ENCODE peak calls at places on chromosome 17, in eight cellular contexts. D is pancreas; M is prostate gland; Q is coronary artery; U is OCI-LY7; N is left ventricle myocardium inferior; G is CD8-positive, alpha-beta T cell; C is mucosa of descending colon. S is an unnamed sample.

GRCh38 chr17:56793947-56794346 is 39.8 kb downstream of the C17orf67 start:
- DNase-seq in D (no peak), M (no peak), Q (no peak), U (no peak), N (no peak), G (no peak), C (no peak), S (no peak)

GRCh38 chr17:8941520-8941919 is 24.0 kb downstream of the PIK3R5 start:
- DNase-seq in D (no peak), M (no peak), Q (no peak), U (no peak), N (no peak), G (peak; percentile 67), C (peak; percentile 50), S (peak; percentile 67)

GRCh38 chr17:4903051-4903818 is at the start of gene CHRNE:
- DNase-seq in D (peak; percentile 72), M (peak; percentile 89), Q (no peak), U (peak; percentile 85), N (peak; percentile 51), G (peak; percentile 79), C (peak; percentile 74), S (peak; percentile 64)

GRCh38 chr17:15287533-15288267 is 22.6 kb upstream of the PMP22 start:
- DNase-seq in D (no peak), M (no peak), Q (no peak), U (no peak), N (no peak), G (no peak), C (no peak), S (no peak)

GRCh38 chr17:57091186-57091618 is 6.2 kb downstream of the AKAP1 start:
- DNase-seq in D (peak; percentile 48), M (peak; percentile 57), Q (peak; percentile 82), U (no peak), N (peak; percentile 81), G (no peak), C (no peak), S (no peak)

GRCh38 chr17:4541328-4542002 is 13.7 kb downstream of the MYBBP1A start:
- DNase-seq in D (no peak), M (no peak), Q (no peak), U (no peak), N (no peak), G (no peak), C (no peak), S (no peak)

GRCh38 chr17:43832976-43833829 is at the start of gene MPP3:
- DNase-seq in D (peak; percentile 62), M (peak; percentile 52), Q (no peak), U (no peak), N (peak; percentile 76), G (peak; percentile 33), C (peak; percentile 86), S (peak; percentile 27)

GRCh38 chr17:6910987-6911603 is 79.6 kb upstream of the TEKT1 start:
- DNase-seq in D (no peak), M (no peak), Q (no peak), U (peak; percentile 61), N (no peak), G (no peak), C (no peak), S (no peak)

GRCh38 chr17:1197781-1198490 is 18.2 kb upstream of the ABR start:
- DNase-seq in D (no peak), M (no peak), Q (no peak), U (peak; percentile 96), N (peak; percentile 75), G (peak; percentile 78), C (peak; percentile 76), S (peak; percentile 75)

GRCh38 chr17:38727661-38728220 is 2.4 kb upstream of the CISD3 start:
- DNase-seq in D (no peak), M (no peak), Q (no peak), U (no peak), N (no peak), G (peak; percentile 45), C (no peak), S (peak; percentile 57)

GRCh38 chr17:45930420-45930951 is 36.1 kb downstream of the MAPT start:
- DNase-seq in D (no peak), M (no peak), Q (no peak), U (no peak), N (no peak), G (no peak), C (no peak), S (no peak)

GRCh38 chr17:39069114-39069756 is 82.2 kb downstream of the PLXDC1 start:
- DNase-seq in D (peak; percentile 13), M (peak; percentile 15), Q (no peak), U (peak; percentile 76), N (no peak), G (peak; percentile 22), C (no peak), S (no peak)

GRCh38 chr17:40782450-40782849 is at the start of gene KRT27:
- DNase-seq in D (no peak), M (no peak), Q (no peak), U (no peak), N (no peak), G (no peak), C (no peak), S (no peak)

GRCh38 chr17:16033729-16034349 is 34.2 kb downstream of the TTC19 start:
- DNase-seq in D (no peak), M (no peak), Q (no peak), U (no peak), N (no peak), G (no peak), C (no peak), S (no peak)

GRCh38 chr17:62797959-62798358 is 10.2 kb downstream of the MARCHF10 start:
- DNase-seq in D (no peak), M (no peak), Q (no peak), U (no peak), N (no peak), G (no peak), C (no peak), S (no peak)

GRCh38 chr17:15920758-15921239 is 24.1 kb upstream of the ADORA2B start:
- DNase-seq in D (no peak), M (peak; percentile 51), Q (peak; percentile 45), U (no peak), N (no peak), G (no peak), C (no peak), S (no peak)

GRCh38 chr17:4587803-4588202 is 3.5 kb downstream of the SMTNL2 start:
- DNase-seq in D (no peak), M (no peak), Q (no peak), U (no peak), N (peak; percentile 60), G (no peak), C (no peak), S (no peak)

GRCh38 chr17:76252040-76252954 is 12.0 kb upstream of the RNF157 start:
- DNase-seq in D (no peak), M (no peak), Q (no peak), U (peak; percentile 41), N (no peak), G (no peak), C (peak; percentile 52), S (peak; percentile 24)

GRCh38 chr17:41618341-41619161 is 5.8 kb downstream of the KRT17 start:
- DNase-seq in D (no peak), M (no peak), Q (no peak), U (no peak), N (no peak), G (no peak), C (no peak), S (no peak)

GRCh38 chr17:46072998-46073397 is 73.9 kb downstream of the STH start:
- DNase-seq in D (no peak), M (no peak), Q (no peak), U (no peak), N (no peak), G (no peak), C (no peak), S (no peak)

GRCh38 chr17:17492562-17492961 is 3.6 kb downstream of the RASD1 start:
- DNase-seq in D (no peak), M (no peak), Q (no peak), U (no peak), N (no peak), G (no peak), C (no peak), S (no peak)

GRCh38 chr17:64615025-64615677 is 47.0 kb downstream of the SMURF2 start:
- DNase-seq in D (no peak), M (no peak), Q (no peak), U (no peak), N (no peak), G (no peak), C (no peak), S (no peak)

GRCh38 chr17:81345211-81346089 is 49.8 kb upstream of the BAHCC1 start:
- DNase-seq in D (peak; percentile 95), M (peak; percentile 77), Q (peak; percentile 94), U (peak; percentile 72), N (peak; percentile 90), G (peak; percentile 41), C (peak; percentile 93), S (peak; percentile 52)
- TF ChIP-seq CTCF in D (peak; percentile 19), M (no peak), Q (no peak), U (no peak), N (peak; percentile 55), G (no peak), C (peak; percentile 8), S (no peak)

DNA sequence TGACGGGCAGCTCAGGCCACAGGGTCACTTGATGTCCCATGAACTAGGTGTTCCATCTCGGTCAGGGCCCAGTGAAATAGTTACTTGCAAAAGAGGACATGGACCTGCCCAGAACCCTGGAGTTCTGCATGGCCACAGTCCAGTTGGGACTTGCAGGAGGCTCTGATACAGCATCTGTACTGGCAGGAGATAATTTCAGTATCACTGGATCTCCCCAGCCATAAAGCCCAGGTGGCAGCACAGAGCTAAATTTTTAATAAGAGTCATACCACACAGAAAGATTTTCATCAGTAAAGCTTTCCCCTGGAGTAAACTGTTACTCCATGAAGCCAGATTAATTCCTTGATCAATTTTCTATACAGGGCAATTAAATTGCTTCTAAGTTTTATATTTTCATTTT is 18.0 kb upstream of the SLC16A5 start:
- DNase-seq in D (no peak), M (peak; percentile 31), Q (no peak), U (peak; percentile 41), N (no peak), G (no peak), C (peak; percentile 42), S (no peak)
- TF ChIP-seq CTCF in D (no peak), M (no peak), Q (no peak), U (peak; percentile 76), N (peak; percentile 34), G (no peak), C (no peak), S (no peak)

GRCh38 chr17:59046192-59046591 is 60.5 kb downstream of the TRIM37 start:
- DNase-seq in D (no peak), M (no peak), Q (no peak), U (no peak), N (no peak), G (no peak), C (no peak), S (no peak)
- TF ChIP-seq CTCF in D (no peak), M (no peak), Q (no peak), U (no peak), N (no peak), G (no peak), C (no peak), S (no peak)

GRCh38 chr17:51590071-51590470 is 329.7 kb downstream of the UTP18 start:
- DNase-seq in D (no peak), M (no peak), Q (no peak), U (no peak), N (no peak), G (no peak), C (no peak), S (no peak)

GRCh38 chr17:51580869-51581268 is 320.5 kb downstream of the UTP18 start:
- DNase-seq in D (no peak), M (no peak), Q (no peak), U (no peak), N (no peak), G (no peak), C (no peak), S (no peak)

GRCh38 chr17:51588063-51588462 is 327.7 kb downstream of the UTP18 start:
- DNase-seq in D (no peak), M (no peak), Q (no peak), U (no peak), N (no peak), G (no peak), C (no peak), S (no peak)

GRCh38 chr17:51585514-51586104 is 325.3 kb downstream of the UTP18 start:
- DNase-seq in D (no peak), M (peak; percentile 5), Q (no peak), U (no peak), N (no peak), G (no peak), C (no peak), S (no peak)
- TF ChIP-seq CTCF in D (no peak), M (no peak), Q (no peak), U (no peak), N (peak; percentile 64), G (no peak), C (no peak), S (no peak)

S was measured in natural killer cell.